ENCODE peak calls at places on chromosomes 1 and 21, in seven cellular contexts. One of them, this sample, is unnamed. For H3K36me3 and H3K4me1, the result is how much of the 10 kb centered on the place peaks cover.

GRCh38 chr1:240149488-240150094 is 57.9 kb downstream of the FMN2 start:
- DNase-seq in spleen: no peak
- DNase-seq in lung: no peak
- DNase-seq in breast epithelium: no peak
- DNase-seq in heart left ventricle: no peak
- DNase-seq in mesendoderm: peak
- DNase-seq in endothelial cell of umbilical vein: peak
- DNase-seq in this sample: no peak

GRCh38 chr1:52792002-52792401 is 50.6 kb upstream of the ZYG11A start:
- DNase-seq in spleen: no peak
- DNase-seq in lung: no peak
- DNase-seq in breast epithelium: no peak
- DNase-seq in heart left ventricle: no peak
- DNase-seq in mesendoderm: no peak
- DNase-seq in endothelial cell of umbilical vein: peak
- DNase-seq in this sample: no peak

GRCh38 chr1:99265124-99265523 is 832 bp downstream of the PLPPR4 start:
- DNase-seq in spleen: no peak
- DNase-seq in lung: no peak
- DNase-seq in breast epithelium: no peak
- DNase-seq in heart left ventricle: no peak
- DNase-seq in mesendoderm: no peak
- DNase-seq in endothelial cell of umbilical vein: no peak
- DNase-seq in this sample: no peak

GRCh38 chr21:32771134-32771523 is 426 bp downstream of the PAXBP1 start:
- DNase-seq in spleen: peak
- DNase-seq in lung: peak
- DNase-seq in breast epithelium: peak
- DNase-seq in heart left ventricle: peak
- DNase-seq in mesendoderm: peak
- DNase-seq in endothelial cell of umbilical vein: no peak
- DNase-seq in this sample: peak

GRCh38 chr1:111161843-111162242 is 21.8 kb downstream of the CEPT1 start:
- DNase-seq in spleen: no peak
- DNase-seq in lung: no peak
- DNase-seq in breast epithelium: no peak
- DNase-seq in heart left ventricle: no peak
- DNase-seq in mesendoderm: peak
- DNase-seq in endothelial cell of umbilical vein: no peak
- DNase-seq in this sample: no peak

GRCh38 chr1:34066921-34067603 is 98.0 kb downstream of the CSMD2 start:
- DNase-seq in spleen: no peak
- DNase-seq in lung: no peak
- DNase-seq in breast epithelium: no peak
- DNase-seq in heart left ventricle: no peak
- DNase-seq in mesendoderm: no peak
- DNase-seq in endothelial cell of umbilical vein: no peak
- DNase-seq in this sample: no peak

GRCh38 chr1:79899914-79900313 is 893.4 kb upstream of the ADGRL4 start:
- DNase-seq in spleen: no peak
- DNase-seq in lung: no peak
- DNase-seq in breast epithelium: no peak
- DNase-seq in heart left ventricle: no peak
- DNase-seq in mesendoderm: no peak
- DNase-seq in endothelial cell of umbilical vein: peak
- DNase-seq in this sample: no peak

GRCh38 chr1:212879947-212880690 is 22.0 kb downstream of the FLVCR1 start:
- DNase-seq in spleen: no peak
- DNase-seq in lung: no peak
- DNase-seq in breast epithelium: no peak
- DNase-seq in heart left ventricle: no peak
- DNase-seq in mesendoderm: peak
- DNase-seq in endothelial cell of umbilical vein: no peak
- DNase-seq in this sample: no peak

GRCh38 chr1:186745531-186746146 is 65.4 kb upstream of the PTGS2 start:
- DNase-seq in spleen: no peak
- DNase-seq in lung: no peak
- DNase-seq in breast epithelium: no peak
- DNase-seq in heart left ventricle: no peak
- DNase-seq in mesendoderm: no peak
- DNase-seq in endothelial cell of umbilical vein: no peak
- DNase-seq in this sample: peak

GRCh38 chr1:172599912-172600311 is 59.0 kb upstream of the FASLG start:
- DNase-seq in spleen: no peak
- DNase-seq in lung: no peak
- DNase-seq in breast epithelium: no peak
- DNase-seq in heart left ventricle: no peak
- DNase-seq in mesendoderm: no peak
- DNase-seq in endothelial cell of umbilical vein: no peak
- DNase-seq in this sample: no peak
- H3K36me3 ChIP-seq in spleen: half or more
- H3K36me3 ChIP-seq in lung: under half
- H3K36me3 ChIP-seq in breast epithelium: under half
- H3K36me3 ChIP-seq in heart left ventricle: half or more
- H3K36me3 ChIP-seq in mesendoderm: under half
- H3K36me3 ChIP-seq in endothelial cell of umbilical vein: under half
- H3K36me3 ChIP-seq in this sample: under half

GRCh38 chr1:94920061-94920460 is 6.8 kb downstream of the CNN3 start:
- DNase-seq in spleen: no peak
- DNase-seq in lung: no peak
- DNase-seq in breast epithelium: no peak
- DNase-seq in heart left ventricle: no peak
- DNase-seq in mesendoderm: no peak
- DNase-seq in endothelial cell of umbilical vein: peak
- DNase-seq in this sample: no peak
- H3K4me1 ChIP-seq in spleen: half or more
- H3K4me1 ChIP-seq in lung: half or more
- H3K4me1 ChIP-seq in breast epithelium: under half
- H3K4me1 ChIP-seq in heart left ventricle: half or more
- H3K4me1 ChIP-seq in mesendoderm: under half
- H3K4me1 ChIP-seq in endothelial cell of umbilical vein: under half
- H3K4me1 ChIP-seq in this sample: under half

GRCh38 chr21:35510294-35510693 is 461.2 kb upstream of the RUNX1 start:
- DNase-seq in spleen: no peak
- DNase-seq in lung: no peak
- DNase-seq in breast epithelium: no peak
- DNase-seq in heart left ventricle: no peak
- DNase-seq in mesendoderm: no peak
- DNase-seq in endothelial cell of umbilical vein: no peak
- DNase-seq in this sample: no peak

GRCh38 chr21:35506352-35506751 is 457.2 kb upstream of the RUNX1 start:
- DNase-seq in spleen: no peak
- DNase-seq in lung: no peak
- DNase-seq in breast epithelium: no peak
- DNase-seq in heart left ventricle: no peak
- DNase-seq in mesendoderm: no peak
- DNase-seq in endothelial cell of umbilical vein: peak
- DNase-seq in this sample: no peak

GRCh38 chr21:35511298-35512162 is 462.4 kb upstream of the RUNX1 start:
- DNase-seq in spleen: no peak
- DNase-seq in lung: no peak
- DNase-seq in breast epithelium: no peak
- DNase-seq in heart left ventricle: no peak
- DNase-seq in mesendoderm: no peak
- DNase-seq in endothelial cell of umbilical vein: no peak
- DNase-seq in this sample: no peak

GRCh38 chr21:35509004-35509704 is 460.1 kb upstream of the RUNX1 start:
- DNase-seq in spleen: no peak
- DNase-seq in lung: no peak
- DNase-seq in breast epithelium: no peak
- DNase-seq in heart left ventricle: peak
- DNase-seq in mesendoderm: no peak
- DNase-seq in endothelial cell of umbilical vein: no peak
- DNase-seq in this sample: no peak

DNA sequence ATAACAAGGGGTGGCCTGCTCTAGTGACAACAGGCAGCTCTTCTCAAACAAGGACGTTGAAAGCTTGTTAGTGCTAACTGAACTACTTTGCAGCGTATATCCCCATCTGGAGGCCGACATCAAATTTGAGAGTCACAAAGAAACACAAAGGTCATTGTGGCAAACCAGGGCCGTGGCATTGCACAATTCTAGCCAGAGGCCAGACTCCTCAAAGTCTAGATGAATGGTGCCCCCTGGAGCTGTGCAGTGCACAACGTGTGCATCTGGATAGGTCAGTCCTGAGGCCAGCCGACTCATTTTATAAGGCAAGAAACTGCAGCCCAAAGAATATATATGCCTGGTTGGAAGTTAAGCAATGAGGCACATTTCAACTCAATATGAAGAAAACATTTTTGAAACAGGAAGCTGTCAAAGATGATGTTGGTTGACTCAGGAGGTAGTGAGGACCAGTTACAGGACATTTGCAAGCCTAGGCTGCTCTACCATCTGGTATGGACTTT is 459.3 kb upstream of the RUNX1 start:
- DNase-seq in spleen: peak
- DNase-seq in lung: peak
- DNase-seq in breast epithelium: no peak
- DNase-seq in heart left ventricle: peak
- DNase-seq in mesendoderm: peak
- DNase-seq in endothelial cell of umbilical vein: no peak
- DNase-seq in this sample: peak
- H3K27ac ChIP-seq in spleen: peak
- H3K27ac ChIP-seq in lung: no peak
- H3K27ac ChIP-seq in breast epithelium: no peak
- H3K27ac ChIP-seq in heart left ventricle: no peak
- H3K27ac ChIP-seq in mesendoderm: no peak
- H3K27ac ChIP-seq in endothelial cell of umbilical vein: no peak
- H3K27ac ChIP-seq in this sample: no peak

GRCh38 chr21:43872549-43873198 is 7.7 kb downstream of the AGPAT3 start:
- DNase-seq in spleen: peak
- DNase-seq in lung: no peak
- DNase-seq in breast epithelium: no peak
- DNase-seq in heart left ventricle: no peak
- DNase-seq in mesendoderm: no peak
- DNase-seq in endothelial cell of umbilical vein: no peak
- DNase-seq in this sample: no peak

GRCh38 chr21:43869486-43870325 is 4.7 kb downstream of the AGPAT3 start:
- DNase-seq in spleen: peak
- DNase-seq in lung: no peak
- DNase-seq in breast epithelium: no peak
- DNase-seq in heart left ventricle: no peak
- DNase-seq in mesendoderm: no peak
- DNase-seq in endothelial cell of umbilical vein: no peak
- DNase-seq in this sample: no peak

GRCh38 chr21:43873673-43874072 is 8.7 kb downstream of the AGPAT3 start:
- DNase-seq in spleen: no peak
- DNase-seq in lung: no peak
- DNase-seq in breast epithelium: no peak
- DNase-seq in heart left ventricle: no peak
- DNase-seq in mesendoderm: no peak
- DNase-seq in endothelial cell of umbilical vein: no peak
- DNase-seq in this sample: no peak

GRCh38 chr21:43874085-43874785 is 9.2 kb downstream of the AGPAT3 start:
- DNase-seq in spleen: peak
- DNase-seq in lung: no peak
- DNase-seq in breast epithelium: no peak
- DNase-seq in heart left ventricle: no peak
- DNase-seq in mesendoderm: no peak
- DNase-seq in endothelial cell of umbilical vein: peak
- DNase-seq in this sample: no peak

DNA sequence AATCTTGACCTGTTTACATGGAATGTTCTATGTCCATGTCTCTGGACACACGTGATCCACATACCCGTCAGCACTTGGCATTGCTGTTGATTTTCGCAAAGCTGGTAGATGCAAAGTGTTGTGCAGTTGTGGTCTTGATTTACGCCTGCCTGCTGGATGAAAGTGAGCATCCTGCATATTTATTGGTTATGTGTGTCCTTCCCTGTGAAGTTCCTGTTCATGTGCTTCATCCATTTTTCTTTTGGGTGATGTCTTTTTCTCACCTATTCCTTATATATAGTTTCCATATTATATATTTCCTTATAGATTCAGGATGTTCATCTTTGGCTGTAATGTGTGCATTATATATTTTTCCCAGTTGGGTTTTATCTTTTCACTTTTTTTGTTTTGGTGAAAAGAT is 6.5 kb downstream of the AGPAT3 start:
- DNase-seq in spleen: no peak
- DNase-seq in lung: no peak
- DNase-seq in breast epithelium: no peak
- DNase-seq in heart left ventricle: no peak
- DNase-seq in mesendoderm: no peak
- DNase-seq in endothelial cell of umbilical vein: no peak
- DNase-seq in this sample: no peak
- H3K36me3 ChIP-seq in spleen: under half
- H3K36me3 ChIP-seq in lung: under half
- H3K36me3 ChIP-seq in breast epithelium: under half
- H3K36me3 ChIP-seq in heart left ventricle: under half
- H3K36me3 ChIP-seq in mesendoderm: under half
- H3K36me3 ChIP-seq in endothelial cell of umbilical vein: under half
- H3K36me3 ChIP-seq in this sample: under half

GRCh38 chr1:974293-974640 is 7.6 kb downstream of the PERM1 start:
- DNase-seq in spleen: no peak
- DNase-seq in lung: no peak
- DNase-seq in breast epithelium: no peak
- DNase-seq in heart left ventricle: peak
- DNase-seq in mesendoderm: no peak
- DNase-seq in endothelial cell of umbilical vein: no peak
- DNase-seq in this sample: no peak

GRCh38 chr1:974687-975328 is 7.1 kb downstream of the PERM1 start:
- DNase-seq in spleen: no peak
- DNase-seq in lung: no peak
- DNase-seq in breast epithelium: no peak
- DNase-seq in heart left ventricle: peak
- DNase-seq in mesendoderm: no peak
- DNase-seq in endothelial cell of umbilical vein: no peak
- DNase-seq in this sample: no peak

GRCh38 chr1:975365-975764 is 6.5 kb downstream of the PERM1 start:
- DNase-seq in spleen: no peak
- DNase-seq in lung: no peak
- DNase-seq in breast epithelium: no peak
- DNase-seq in heart left ventricle: peak
- DNase-seq in mesendoderm: no peak
- DNase-seq in endothelial cell of umbilical vein: no peak
- DNase-seq in this sample: no peak

GRCh38 chr1:972726-973458 is 6.6 kb downstream of the PLEKHN1 start:
- DNase-seq in spleen: no peak
- DNase-seq in lung: no peak
- DNase-seq in breast epithelium: no peak
- DNase-seq in heart left ventricle: peak
- DNase-seq in mesendoderm: no peak
- DNase-seq in endothelial cell of umbilical vein: no peak
- DNase-seq in this sample: no peak

GRCh38 chr1:973459-974292 is 7.4 kb downstream of the PLEKHN1 start:
- DNase-seq in spleen: no peak
- DNase-seq in lung: no peak
- DNase-seq in breast epithelium: no peak
- DNase-seq in heart left ventricle: peak
- DNase-seq in mesendoderm: no peak
- DNase-seq in endothelial cell of umbilical vein: no peak
- DNase-seq in this sample: no peak
- H3K4me1 ChIP-seq in spleen: under half
- H3K4me1 ChIP-seq in lung: under half
- H3K4me1 ChIP-seq in breast epithelium: under half
- H3K4me1 ChIP-seq in heart left ventricle: under half
- H3K4me1 ChIP-seq in mesendoderm: under half
- H3K4me1 ChIP-seq in endothelial cell of umbilical vein: under half
- H3K4me1 ChIP-seq in this sample: under half

This sample was measured in body of pancreas.